ENCODE peak calls at places on chromosomes 13 and 19, in four cellular contexts. One of them, this sample, is unnamed.

GRCh38 chr19:1407662-1408299 is 395 bp downstream of the DAZAP1 start:
- DNase-seq in fibroblast of lung: no peak
- DNase-seq in sigmoid colon: peak
- DNase-seq in colonic mucosa: peak
- DNase-seq in this sample: no peak

GRCh38 chr13:73355134-73355533 is 296.3 kb downstream of the KLF5 start:
- DNase-seq in sigmoid colon: no peak
- DNase-seq in colonic mucosa: no peak
- DNase-seq in fibroblast of lung: no peak
- DNase-seq in this sample: no peak

GRCh38 chr13:105513448-105513847 is 1022.0 kb downstream of the EFNB2 start:
- DNase-seq in fibroblast of lung: no peak
- DNase-seq in sigmoid colon: no peak
- DNase-seq in colonic mucosa: no peak
- DNase-seq in this sample: no peak

GRCh38 chr19:39131255-39131755 is 5.7 kb downstream of the PAK4 start:
- DNase-seq in colonic mucosa: no peak
- DNase-seq in sigmoid colon: peak
- DNase-seq in fibroblast of lung: peak
- DNase-seq in this sample: peak

GRCh38 chr13:84607614-84608013 is 725.3 kb upstream of the SLITRK1 start:
- DNase-seq in colonic mucosa: no peak
- DNase-seq in sigmoid colon: no peak
- DNase-seq in fibroblast of lung: peak
- DNase-seq in this sample: peak

GRCh38 chr13:33775339-33776108 is 42.4 kb upstream of the RFC3 start:
- DNase-seq in colonic mucosa: no peak
- DNase-seq in fibroblast of lung: no peak
- DNase-seq in sigmoid colon: no peak
- DNase-seq in this sample: no peak

GRCh38 chr13:80550856-80551532 is 210.1 kb upstream of the SPRY2 start:
- DNase-seq in fibroblast of lung: peak
- DNase-seq in sigmoid colon: no peak
- DNase-seq in colonic mucosa: no peak
- DNase-seq in this sample: no peak

GRCh38 chr13:105047676-105048295 is 1487.7 kb downstream of the EFNB2 start:
- DNase-seq in sigmoid colon: no peak
- DNase-seq in colonic mucosa: no peak
- DNase-seq in fibroblast of lung: peak
- DNase-seq in this sample: no peak

GRCh38 chr13:77430377-77430951 is 103.6 kb upstream of the MYCBP2 start:
- DNase-seq in colonic mucosa: no peak
- DNase-seq in fibroblast of lung: no peak
- DNase-seq in sigmoid colon: no peak
- DNase-seq in this sample: no peak

GRCh38 chr13:81540777-81541176 is 1199.9 kb upstream of the SPRY2 start:
- DNase-seq in colonic mucosa: no peak
- DNase-seq in sigmoid colon: no peak
- DNase-seq in fibroblast of lung: no peak
- DNase-seq in this sample: no peak

GRCh38 chr19:55069859-55070225 is 5.8 kb upstream of the EPS8L1 start:
- DNase-seq in sigmoid colon: no peak
- DNase-seq in fibroblast of lung: no peak
- DNase-seq in colonic mucosa: no peak
- DNase-seq in this sample: no peak

GRCh38 chr13:45255253-45255987 is 54.6 kb upstream of the KCTD4 start:
- DNase-seq in sigmoid colon: no peak
- DNase-seq in fibroblast of lung: no peak
- DNase-seq in colonic mucosa: no peak
- DNase-seq in this sample: no peak

GRCh38 chr19:57771417-57771816 is 1.9 kb downstream of the ZNF586 start:
- DNase-seq in fibroblast of lung: no peak
- DNase-seq in sigmoid colon: no peak
- DNase-seq in colonic mucosa: no peak
- DNase-seq in this sample: no peak
- H3K4me3 ChIP-seq in fibroblast of lung: no peak
- H3K4me3 ChIP-seq in sigmoid colon: no peak
- H3K4me3 ChIP-seq in colonic mucosa: no peak
- H3K4me3 ChIP-seq in this sample: no peak

GRCh38 chr13:52707375-52707774 is 32.2 kb downstream of the CNMD start:
- DNase-seq in fibroblast of lung: no peak
- DNase-seq in colonic mucosa: no peak
- DNase-seq in sigmoid colon: no peak
- DNase-seq in this sample: peak
- TF ChIP-seq CTCF in fibroblast of lung: no peak
- TF ChIP-seq CTCF in colonic mucosa: no peak
- TF ChIP-seq CTCF in sigmoid colon: no peak
- TF ChIP-seq CTCF in this sample: no peak

GRCh38 chr19:58129284-58129683 is 21.3 kb downstream of the ZNF329 start:
- DNase-seq in colonic mucosa: no peak
- DNase-seq in sigmoid colon: no peak
- DNase-seq in fibroblast of lung: no peak
- DNase-seq in this sample: no peak
- H3K4me3 ChIP-seq in colonic mucosa: no peak
- H3K4me3 ChIP-seq in sigmoid colon: no peak
- H3K4me3 ChIP-seq in fibroblast of lung: no peak
- H3K4me3 ChIP-seq in this sample: no peak

GRCh38 chr19:18484992-18485391 is 36.9 kb downstream of the ELL start:
- DNase-seq in fibroblast of lung: no peak
- DNase-seq in colonic mucosa: no peak
- DNase-seq in sigmoid colon: no peak
- DNase-seq in this sample: no peak
- TF ChIP-seq CTCF in fibroblast of lung: no peak
- TF ChIP-seq CTCF in colonic mucosa: no peak
- TF ChIP-seq CTCF in sigmoid colon: no peak
- TF ChIP-seq CTCF in this sample: no peak

DNA sequence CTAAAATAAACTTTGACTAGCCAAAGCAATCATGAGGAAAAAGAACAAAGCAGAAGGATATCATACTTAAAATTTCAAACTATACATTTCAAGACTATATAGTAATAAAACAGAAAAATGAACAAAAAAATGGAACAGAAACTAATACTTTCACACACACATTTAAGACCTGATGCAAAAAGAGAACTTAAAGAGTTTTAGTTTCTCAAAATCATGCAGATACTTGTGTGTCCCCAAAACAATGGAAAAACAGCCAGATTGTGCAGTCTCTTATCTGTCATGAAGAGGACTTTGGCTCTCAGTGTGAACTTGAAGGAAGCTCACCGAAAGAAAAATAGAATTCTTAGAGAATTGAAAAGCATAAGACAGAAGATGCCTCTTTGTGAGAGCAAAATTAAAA is 16.1 kb downstream of the ZNF506 start:
- DNase-seq in sigmoid colon: no peak
- DNase-seq in colonic mucosa: no peak
- DNase-seq in fibroblast of lung: no peak
- DNase-seq in this sample: no peak
- H3K4me3 ChIP-seq in sigmoid colon: no peak
- H3K4me3 ChIP-seq in colonic mucosa: no peak
- H3K4me3 ChIP-seq in fibroblast of lung: no peak
- H3K4me3 ChIP-seq in this sample: no peak

GRCh38 chr19:13428352-13428751 is 77.9 kb downstream of the CACNA1A start:
- DNase-seq in sigmoid colon: no peak
- DNase-seq in fibroblast of lung: peak
- DNase-seq in colonic mucosa: peak
- DNase-seq in this sample: peak
- TF ChIP-seq CTCF in sigmoid colon: no peak
- TF ChIP-seq CTCF in fibroblast of lung: peak
- TF ChIP-seq CTCF in colonic mucosa: no peak
- TF ChIP-seq CTCF in this sample: peak

DNA sequence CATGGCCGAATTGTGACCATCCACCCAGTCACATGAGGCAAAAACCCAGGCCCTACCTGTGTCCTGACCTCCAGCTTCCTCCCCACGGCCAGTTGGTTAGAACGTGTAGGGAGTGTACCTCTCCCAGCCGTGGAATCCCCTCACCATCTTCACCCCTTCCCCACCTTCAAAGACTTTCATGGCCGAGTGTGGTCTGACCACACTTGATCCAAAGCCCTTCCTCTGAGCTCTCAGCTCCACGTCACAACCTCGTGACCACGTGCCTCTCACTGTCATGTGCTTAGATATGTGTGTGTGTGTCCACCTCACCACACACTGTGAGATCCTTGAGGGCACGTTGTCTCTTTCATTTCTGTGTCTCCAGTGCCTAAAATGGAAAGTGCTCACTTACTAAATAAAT is 48.6 kb upstream of the UBE2L5 start:
- DNase-seq in fibroblast of lung: no peak
- DNase-seq in colonic mucosa: no peak
- DNase-seq in sigmoid colon: no peak
- DNase-seq in this sample: no peak
- H3K4me3 ChIP-seq in fibroblast of lung: no peak
- H3K4me3 ChIP-seq in colonic mucosa: no peak
- H3K4me3 ChIP-seq in sigmoid colon: no peak
- H3K4me3 ChIP-seq in this sample: no peak

GRCh38 chr13:53200498-53201453 is 172.2 kb downstream of the OLFM4 start:
- DNase-seq in fibroblast of lung: peak
- DNase-seq in sigmoid colon: peak
- DNase-seq in colonic mucosa: peak
- DNase-seq in this sample: peak
- TF ChIP-seq CTCF in fibroblast of lung: no peak
- TF ChIP-seq CTCF in sigmoid colon: peak
- TF ChIP-seq CTCF in colonic mucosa: peak
- TF ChIP-seq CTCF in this sample: peak

GRCh38 chr19:46356670-46357055 is 9.8 kb downstream of the PPP5C start:
- DNase-seq in fibroblast of lung: no peak
- DNase-seq in colonic mucosa: no peak
- DNase-seq in sigmoid colon: peak
- DNase-seq in this sample: no peak
- H3K4me3 ChIP-seq in fibroblast of lung: no peak
- H3K4me3 ChIP-seq in colonic mucosa: no peak
- H3K4me3 ChIP-seq in sigmoid colon: no peak
- H3K4me3 ChIP-seq in this sample: no peak

GRCh38 chr19:49892716-49893115 is 4.0 kb downstream of the IL4I1 start:
- DNase-seq in colonic mucosa: no peak
- DNase-seq in fibroblast of lung: no peak
- DNase-seq in sigmoid colon: no peak
- DNase-seq in this sample: no peak

GRCh38 chr19:49889038-49889686 is 7.5 kb downstream of the IL4I1 start:
- DNase-seq in colonic mucosa: no peak
- DNase-seq in sigmoid colon: no peak
- DNase-seq in fibroblast of lung: no peak
- DNase-seq in this sample: no peak

GRCh38 chr19:49889687-49890348 is 6.9 kb downstream of the IL4I1 start:
- DNase-seq in fibroblast of lung: peak
- DNase-seq in sigmoid colon: no peak
- DNase-seq in colonic mucosa: peak
- DNase-seq in this sample: peak

GRCh38 chr19:49891393-49891792 is 5.3 kb downstream of the IL4I1 start:
- DNase-seq in fibroblast of lung: no peak
- DNase-seq in sigmoid colon: no peak
- DNase-seq in colonic mucosa: no peak
- DNase-seq in this sample: no peak

DNA sequence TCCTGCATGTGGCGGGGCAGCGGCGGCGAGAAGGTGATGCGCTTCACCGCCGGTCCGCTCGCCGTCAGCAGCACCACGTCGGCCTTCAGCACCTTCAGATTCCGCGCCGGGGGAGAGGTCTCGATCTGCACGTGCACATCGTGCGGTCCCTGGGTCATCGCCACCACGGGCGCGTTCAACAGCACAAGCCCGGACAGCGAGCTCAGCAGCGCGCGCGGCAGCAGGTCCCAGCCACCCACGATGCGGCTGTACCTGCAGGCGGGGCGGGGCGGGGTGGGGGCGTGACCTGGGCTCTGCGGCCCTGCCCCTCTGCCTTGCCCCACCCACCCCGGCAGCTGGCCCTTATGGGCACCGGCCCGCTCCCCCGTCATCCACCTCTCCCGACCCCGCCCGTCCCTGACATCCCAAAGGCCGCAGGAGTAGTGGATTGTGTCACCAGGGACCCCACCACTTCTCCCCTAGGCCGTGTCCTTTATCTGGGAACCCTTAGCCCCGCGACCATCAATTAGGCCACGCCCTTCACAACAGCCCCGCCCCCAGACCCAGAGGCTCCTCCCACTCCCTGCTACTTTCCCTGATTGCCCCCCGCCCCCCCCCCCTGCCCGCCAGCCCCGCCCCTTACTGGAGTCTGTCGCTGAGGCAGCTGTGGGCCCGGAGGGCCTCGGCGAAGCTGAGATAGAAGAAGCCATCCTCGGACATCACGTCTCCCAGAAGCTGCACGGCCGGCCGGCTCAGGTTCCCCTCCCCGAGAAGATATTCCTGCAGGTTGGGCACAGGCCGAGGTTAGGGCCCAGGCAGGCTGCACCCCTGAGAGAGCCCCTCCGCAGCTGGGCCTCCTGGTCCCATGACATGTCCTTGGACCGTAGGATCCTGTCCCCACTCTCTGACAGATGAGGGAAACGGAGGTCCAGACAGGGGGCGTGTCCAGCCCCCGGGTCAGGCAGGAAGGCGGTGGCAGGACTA is 6.1 kb downstream of the IL4I1 start:
- DNase-seq in fibroblast of lung: no peak
- DNase-seq in sigmoid colon: no peak
- DNase-seq in colonic mucosa: peak
- DNase-seq in this sample: peak
- TF ChIP-seq CTCF in fibroblast of lung: no peak
- TF ChIP-seq CTCF in sigmoid colon: no peak
- TF ChIP-seq CTCF in colonic mucosa: no peak
- TF ChIP-seq CTCF in this sample: no peak

This sample was measured in foreskin fibroblast.